ENCODE peak calls at places on chromosomes 2 and 18, in four cellular contexts. One of them, this sample, is unnamed.

GRCh38 chr2:101710036-101710689 is 12.7 kb downstream of the MAP4K4 start:
- ATAC-seq in HepG2: no peak
- ATAC-seq in K562: peak; percentile 68
- ATAC-seq in upper lobe of left lung: no peak
- ATAC-seq in this sample: no peak

GRCh38 chr2:69798909-69799526 is 30.4 kb upstream of the GMCL1 start:
- ATAC-seq in K562: peak; percentile 95
- ATAC-seq in HepG2: no peak
- ATAC-seq in upper lobe of left lung: no peak
- ATAC-seq in this sample: no peak

GRCh38 chr2:237742614-237743013 is 56.0 kb upstream of the RBM44 start:
- ATAC-seq in HepG2: no peak
- ATAC-seq in K562: no peak
- ATAC-seq in upper lobe of left lung: no peak
- ATAC-seq in this sample: no peak

GRCh38 chr18:63111549-63112402 is 207.8 kb downstream of the BCL2 start:
- ATAC-seq in K562: no peak
- ATAC-seq in upper lobe of left lung: no peak
- ATAC-seq in HepG2: no peak
- ATAC-seq in this sample: no peak

GRCh38 chr2:28972778-28973335 is 8.2 kb upstream of the TOGARAM2 start:
- ATAC-seq in HepG2: no peak
- ATAC-seq in K562: no peak
- ATAC-seq in upper lobe of left lung: no peak
- ATAC-seq in this sample: no peak

GRCh38 chr18:65124633-65125032 is 626.2 kb upstream of the CDH7 start:
- ATAC-seq in HepG2: no peak
- ATAC-seq in K562: no peak
- ATAC-seq in upper lobe of left lung: no peak
- ATAC-seq in this sample: no peak

GRCh38 chr2:66494708-66495107 is 59.8 kb downstream of the MEIS1 start:
- ATAC-seq in upper lobe of left lung: no peak
- ATAC-seq in HepG2: no peak
- ATAC-seq in K562: no peak
- ATAC-seq in this sample: peak; percentile 51

GRCh38 chr2:224056889-224057288 is 17.8 kb upstream of the SERPINE2 start:
- ATAC-seq in K562: no peak
- ATAC-seq in HepG2: no peak
- ATAC-seq in upper lobe of left lung: no peak
- ATAC-seq in this sample: no peak

GRCh38 chr2:204530464-204530805 is 14.8 kb upstream of the PARD3B start:
- ATAC-seq in K562: no peak
- ATAC-seq in upper lobe of left lung: no peak
- ATAC-seq in HepG2: no peak
- ATAC-seq in this sample: no peak

GRCh38 chr2:138724765-138725459 is 55.3 kb downstream of the NXPH2 start:
- ATAC-seq in K562: no peak
- ATAC-seq in upper lobe of left lung: no peak
- ATAC-seq in HepG2: peak; percentile 81
- ATAC-seq in this sample: no peak

GRCh38 chr2:52222128-52222527 is 1190.2 kb upstream of the NRXN1 start:
- ATAC-seq in K562: no peak
- ATAC-seq in upper lobe of left lung: no peak
- ATAC-seq in HepG2: no peak
- ATAC-seq in this sample: no peak

GRCh38 chr2:199869653-199870052 is 18.7 kb upstream of the FTCDNL1 start:
- ATAC-seq in HepG2: no peak
- ATAC-seq in upper lobe of left lung: no peak
- ATAC-seq in K562: no peak
- ATAC-seq in this sample: no peak

GRCh38 chr2:127163922-127164321 is 56.2 kb downstream of the CYP27C1 start:
- ATAC-seq in HepG2: no peak
- ATAC-seq in upper lobe of left lung: no peak
- ATAC-seq in K562: no peak
- ATAC-seq in this sample: no peak

GRCh38 chr2:45833301-45833967 is 182.0 kb downstream of the PRKCE start:
- ATAC-seq in upper lobe of left lung: no peak
- ATAC-seq in HepG2: no peak
- ATAC-seq in K562: no peak
- ATAC-seq in this sample: no peak

GRCh38 chr18:26940744-26941398 is 75.4 kb upstream of the AQP4 start:
- ATAC-seq in HepG2: no peak
- ATAC-seq in upper lobe of left lung: peak; percentile 82
- ATAC-seq in K562: no peak
- ATAC-seq in this sample: no peak
- TF ChIP-seq POLR2AphosphoS5 in HepG2: no peak
- TF ChIP-seq POLR2AphosphoS5 in upper lobe of left lung: no peak
- TF ChIP-seq POLR2AphosphoS5 in K562: no peak
- TF ChIP-seq POLR2AphosphoS5 in this sample: no peak

DNA sequence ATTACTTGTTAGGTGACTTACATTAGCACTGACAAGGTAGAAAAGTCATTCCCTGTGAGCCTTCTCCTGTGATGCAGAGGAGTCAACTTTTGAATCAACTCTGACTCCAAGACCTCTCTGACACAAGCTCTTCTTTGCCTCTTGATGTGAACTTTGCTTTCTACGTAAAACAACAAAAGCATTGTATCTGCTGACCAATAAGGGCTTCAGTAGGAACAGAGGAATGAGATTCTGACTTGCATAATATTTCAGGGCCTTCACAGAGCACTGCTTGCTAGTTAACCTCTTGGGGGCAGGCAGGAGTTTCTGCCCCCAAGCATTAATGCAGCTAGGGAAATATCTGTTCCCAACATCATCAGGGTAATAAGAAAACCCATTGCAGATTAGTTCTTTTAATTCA is 791.5 kb downstream of the BCL11A start:
- ATAC-seq in K562: no peak
- ATAC-seq in upper lobe of left lung: no peak
- ATAC-seq in HepG2: peak; percentile 65
- ATAC-seq in this sample: no peak
- H3K36me3 ChIP-seq in K562: no peaks in the 10 kb centered on the region
- H3K36me3 ChIP-seq in upper lobe of left lung: no peaks in the 10 kb centered on the region
- H3K36me3 ChIP-seq in HepG2: no peaks in the 10 kb centered on the region
- H3K36me3 ChIP-seq in this sample: no peaks in the 10 kb centered on the region

GRCh38 chr2:219416938-219417337 is 1.2 kb upstream of the DES start:
- ATAC-seq in upper lobe of left lung: peak; percentile 31
- ATAC-seq in K562: no peak
- ATAC-seq in HepG2: no peak
- ATAC-seq in this sample: no peak

GRCh38 chr2:219419331-219420197 is 1.4 kb downstream of the DES start:
- ATAC-seq in K562: peak; percentile 89
- ATAC-seq in HepG2: peak; percentile 55
- ATAC-seq in upper lobe of left lung: peak; percentile 32
- ATAC-seq in this sample: peak; percentile 57

GRCh38 chr2:219417374-219417773 is 803 bp upstream of the DES start:
- ATAC-seq in K562: no peak
- ATAC-seq in upper lobe of left lung: no peak
- ATAC-seq in HepG2: no peak
- ATAC-seq in this sample: peak; percentile 23

GRCh38 chr2:219418570-219419189 is 503 bp downstream of the DES start:
- ATAC-seq in HepG2: no peak
- ATAC-seq in K562: no peak
- ATAC-seq in upper lobe of left lung: no peak
- ATAC-seq in this sample: no peak

GRCh38 chr2:219418155-219418569 is at the start of gene DES:
- ATAC-seq in HepG2: no peak
- ATAC-seq in K562: no peak
- ATAC-seq in upper lobe of left lung: no peak
- ATAC-seq in this sample: peak; percentile 79
- TF ChIP-seq POLR2A in HepG2: no peak
- TF ChIP-seq POLR2A in K562: no peak
- TF ChIP-seq POLR2A in upper lobe of left lung: no peak
- TF ChIP-seq POLR2A in this sample: peak; percentile 96

GRCh38 chr2:25982273-25982967 is at the start of gene KIF3C:
- ATAC-seq in upper lobe of left lung: peak; percentile 39
- ATAC-seq in K562: peak; percentile 97
- ATAC-seq in HepG2: peak; percentile 86
- ATAC-seq in this sample: peak; percentile 83
- TF ChIP-seq POLR2AphosphoS5 in upper lobe of left lung: no peak
- TF ChIP-seq POLR2AphosphoS5 in K562: no peak
- TF ChIP-seq POLR2AphosphoS5 in HepG2: no peak
- TF ChIP-seq POLR2AphosphoS5 in this sample: no peak

This sample was measured in gastroesophageal sphincter.